ENCODE peak calls at places on chromosomes 6 and 20, in eight cellular contexts. Q is heart right ventricle, S is NCI-H1048, H is HL-60, U is DMS153, Z is NCI-H1105, J is fibroblast of the aortic adventitia, F is memory B cell. N is an unnamed sample.
A peak's percentile ranks its signal among the peaks of the same experiment; 100 is the strongest.

GRCh38 chr6:105733556-105734162 is 330.8 kb upstream of the PREP start:
- DNase-seq in F (no peak), S (no peak), Q (no peak), U (no peak), Z (peak; percentile 16), H (no peak), J (peak; percentile 73), N (peak; percentile 59)

GRCh38 chr6:91031581-91031980 is 444.7 kb upstream of the MAP3K7 start:
- DNase-seq in Z (no peak), F (no peak), J (no peak), Q (no peak), H (no peak), U (no peak), S (no peak), N (no peak)

GRCh38 chr20:36399147-36399968 is 93.2 kb downstream of the DLGAP4 start:
- DNase-seq in J (no peak), U (peak; percentile 42), Z (no peak), F (peak; percentile 17), H (no peak), Q (no peak), S (no peak), N (peak; percentile 41)

GRCh38 chr6:150568560-150568959 is 31.1 kb upstream of the PLEKHG1 start:
- DNase-seq in Q (no peak), Z (no peak), U (no peak), J (no peak), S (no peak), H (no peak), F (no peak), N (no peak)

GRCh38 chr6:56403663-56404200 is 156.4 kb upstream of the COL21A1 start:
- DNase-seq in U (no peak), F (no peak), Z (no peak), J (peak; percentile 39), Q (no peak), S (no peak), H (no peak), N (no peak)

GRCh38 chr6:132052096-132052495 is 100.9 kb upstream of the CCN2 start:
- DNase-seq in F (no peak), S (no peak), Q (no peak), J (peak; percentile 69), H (no peak), Z (no peak), U (no peak), N (no peak)

GRCh38 chr6:5438882-5439584 is 177.7 kb downstream of the FARS2 start:
- DNase-seq in U (no peak), Q (no peak), H (no peak), F (no peak), J (no peak), Z (no peak), S (no peak), N (no peak)

GRCh38 chr6:20868397-20869185 is 334.3 kb downstream of the CDKAL1 start:
- DNase-seq in F (no peak), U (peak; percentile 99), Q (no peak), Z (peak; percentile 98), S (no peak), H (no peak), J (no peak), N (peak; percentile 9)

GRCh38 chr6:131159578-131159977 is 24.3 kb downstream of the AKAP7 start:
- DNase-seq in J (peak; percentile 51), Z (no peak), U (no peak), S (no peak), Q (no peak), F (no peak), H (no peak), N (peak; percentile 73)

GRCh38 chr20:5156670-5157448 is 30.1 kb downstream of the CDS2 start:
- DNase-seq in J (peak; percentile 35), S (no peak), F (no peak), Z (no peak), H (no peak), U (no peak), Q (no peak), N (peak; percentile 27)

GRCh38 chr6:14382381-14383236 is 265.0 kb downstream of the CD83 start:
- DNase-seq in S (no peak), Z (no peak), Q (no peak), F (no peak), H (no peak), U (no peak), J (no peak), N (no peak)

GRCh38 chr6:99092009-99092408 is 144.3 kb upstream of the FBXL4 start:
- DNase-seq in H (no peak), J (no peak), Q (no peak), U (no peak), Z (no peak), F (no peak), S (no peak), N (no peak)

GRCh38 chr6:41200296-41200900 is 551 bp downstream of the TREML2 start:
- DNase-seq in Z (no peak), H (peak; percentile 98), Q (no peak), J (peak; percentile 15), F (no peak), S (no peak), U (no peak), N (no peak)

GRCh38 chr6:34459899-34460593 is 5.8 kb upstream of the PACSIN1 start:
- DNase-seq in S (peak; percentile 36), J (peak; percentile 63), U (peak; percentile 20), Z (no peak), F (peak; percentile 44), Q (no peak), H (peak; percentile 50), N (peak; percentile 69)

GRCh38 chr6:112780498-112781096 is 433.5 kb downstream of the RFPL4B start:
- DNase-seq in J (peak; percentile 90), F (peak; percentile 64), S (peak; percentile 68), Q (peak; percentile 20), H (peak; percentile 20), Z (peak; percentile 20), U (no peak), N (peak; percentile 90)